ENCODE peak calls at places on chromosomes 13 and 19, in five cellular contexts. I, Z, J, H and X are unnamed samples.
A peak's percentile ranks its signal among the peaks of the same experiment; 100 is the strongest.

GRCh38 chr13:95564948-95565347 is 12.4 kb downstream of the CLDN10 start:
- DNase-seq in H (peak; percentile 55), I (peak; percentile 32), J (no peak), Z (no peak), X (no peak)

GRCh38 chr13:87671031-87671823 is at the start of gene SLITRK5:
- DNase-seq in H (peak; percentile 95), J (no peak), I (peak; percentile 92), Z (peak; percentile 67), X (peak; percentile 73)

GRCh38 chr19:47310819-47311218 is 1.2 kb downstream of the C5AR1 start:
- DNase-seq in I (peak; percentile 49), H (peak; percentile 85), Z (peak; percentile 50), J (no peak), X (no peak)

GRCh38 chr13:105925496-105925895 is 610.0 kb downstream of the EFNB2 start:
- DNase-seq in H (no peak), Z (no peak), I (no peak), J (no peak), X (no peak)

GRCh38 chr19:17616961-17617806 is 61.7 kb downstream of the COLGALT1 start:
- DNase-seq in H (no peak), Z (no peak), I (no peak), J (no peak), X (no peak)

GRCh38 chr13:79722885-79723445 is 242.0 kb downstream of the NDFIP2 start:
- DNase-seq in Z (no peak), J (no peak), I (no peak), H (peak; percentile 21), X (no peak)

GRCh38 chr13:105796081-105796480 is 739.4 kb downstream of the EFNB2 start:
- DNase-seq in J (no peak), Z (no peak), H (no peak), I (no peak), X (no peak)

GRCh38 chr19:47445937-47446402 is 25.7 kb downstream of the SLC8A2 start:
- DNase-seq in Z (no peak), J (peak; percentile 57), H (no peak), I (peak; percentile 48), X (peak; percentile 40)

GRCh38 chr19:1102407-1103106 is 1.2 kb upstream of the GPX4 start:
- DNase-seq in I (no peak), H (peak; percentile 100), Z (no peak), J (no peak), X (peak; percentile 63)

GRCh38 chr19:10568444-10568825 is 344 bp downstream of the CDKN2D start:
- DNase-seq in Z (no peak), I (no peak), H (no peak), J (no peak), X (peak; percentile 62)

GRCh38 chr13:112441779-112442310 is 65.7 kb downstream of the SPACA7 start:
- DNase-seq in I (no peak), Z (no peak), H (no peak), J (no peak), X (no peak)

GRCh38 chr13:110911880-110912279 is 3.0 kb downstream of the ANKRD10 start:
- DNase-seq in I (no peak), J (no peak), H (no peak), Z (no peak), X (no peak)

GRCh38 chr13:40665061-40665753 is 1.2 kb downstream of the FOXO1 start:
- DNase-seq in Z (peak; percentile 54), I (no peak), J (no peak), H (no peak), X (peak; percentile 37)

GRCh38 chr19:46404039-46404883 is 9.1 kb downstream of the CCDC8 start:
- DNase-seq in H (peak; percentile 42), J (no peak), I (peak; percentile 40), Z (peak; percentile 64), X (peak; percentile 66)

GRCh38 chr19:29645911-29646310 is 19.4 kb upstream of the PLEKHF1 start:
- DNase-seq in I (peak; percentile 79), Z (peak; percentile 48), J (no peak), H (peak; percentile 65), X (peak; percentile 58)

GRCh38 chr13:33435207-33435606 is 149.7 kb upstream of the STARD13 start:
- DNase-seq in H (no peak), I (no peak), J (no peak), Z (no peak), X (no peak)